ENCODE peak calls at places on chromosomes 12 and 14, in five cellular contexts. One of them, this sample, is unnamed.

GRCh38 chr12:122955151-122955550 is 11.1 kb downstream of the ABCB9 start:
- DNase-seq in vagina: no peak
- DNase-seq in sigmoid colon: no peak
- DNase-seq in HCT116: no peak
- DNase-seq in GM12891: no peak
- DNase-seq in this sample: no peak

GRCh38 chr14:20327005-20327869 is 5.8 kb downstream of the CCNB1IP1 start:
- DNase-seq in vagina: no peak
- DNase-seq in sigmoid colon: no peak
- DNase-seq in HCT116: peak
- DNase-seq in GM12891: no peak
- DNase-seq in this sample: no peak

GRCh38 chr12:108633534-108634224 is at the start of gene SELPLG:
- DNase-seq in vagina: peak
- DNase-seq in sigmoid colon: peak
- DNase-seq in HCT116: no peak
- DNase-seq in GM12891: peak
- DNase-seq in this sample: no peak

GRCh38 chr12:90090929-90091651 is 382.5 kb upstream of the ATP2B1 start:
- DNase-seq in vagina: no peak
- DNase-seq in sigmoid colon: no peak
- DNase-seq in HCT116: peak
- DNase-seq in GM12891: no peak
- DNase-seq in this sample: no peak

GRCh38 chr14:68623828-68624227 is 169.0 kb downstream of the ZFP36L1 start:
- DNase-seq in vagina: no peak
- DNase-seq in sigmoid colon: no peak
- DNase-seq in HCT116: no peak
- DNase-seq in GM12891: no peak
- DNase-seq in this sample: no peak

GRCh38 chr14:68785817-68786490 is 6.9 kb downstream of the ZFP36L1 start:
- DNase-seq in vagina: peak
- DNase-seq in sigmoid colon: peak
- DNase-seq in HCT116: no peak
- DNase-seq in GM12891: no peak
- DNase-seq in this sample: peak

GRCh38 chr12:56998981-56999380 is 7.4 kb downstream of the ZBTB39 start:
- DNase-seq in vagina: no peak
- DNase-seq in sigmoid colon: no peak
- DNase-seq in HCT116: no peak
- DNase-seq in GM12891: peak
- DNase-seq in this sample: no peak

GRCh38 chr12:4975574-4975973 is 65.9 kb downstream of the KCNA1 start:
- DNase-seq in vagina: no peak
- DNase-seq in sigmoid colon: no peak
- DNase-seq in HCT116: no peak
- DNase-seq in GM12891: no peak
- DNase-seq in this sample: no peak

GRCh38 chr12:2384029-2384386 is 331.2 kb downstream of the CACNA1C start:
- DNase-seq in vagina: no peak
- DNase-seq in sigmoid colon: no peak
- DNase-seq in HCT116: no peak
- DNase-seq in GM12891: no peak
- DNase-seq in this sample: no peak

GRCh38 chr14:33704486-33704885 is 246.4 kb downstream of the EGLN3 start:
- DNase-seq in vagina: no peak
- DNase-seq in sigmoid colon: no peak
- DNase-seq in HCT116: no peak
- DNase-seq in GM12891: no peak
- DNase-seq in this sample: no peak

GRCh38 chr12:106386836-106387555 is 29.4 kb downstream of the POLR3B start:
- DNase-seq in vagina: no peak
- DNase-seq in sigmoid colon: no peak
- DNase-seq in HCT116: no peak
- DNase-seq in GM12891: no peak
- DNase-seq in this sample: no peak

GRCh38 chr14:37246427-37246829 is 48.7 kb downstream of the MIPOL1 start:
- DNase-seq in vagina: no peak
- DNase-seq in sigmoid colon: no peak
- DNase-seq in HCT116: peak
- DNase-seq in GM12891: no peak
- DNase-seq in this sample: no peak

GRCh38 chr12:102463659-102464249 is 16.6 kb downstream of the IGF1 start:
- DNase-seq in vagina: no peak
- DNase-seq in sigmoid colon: no peak
- DNase-seq in HCT116: no peak
- DNase-seq in GM12891: no peak
- DNase-seq in this sample: no peak

GRCh38 chr14:76772300-76773187 is 11.3 kb downstream of the VASH1 start:
- DNase-seq in vagina: peak
- DNase-seq in sigmoid colon: peak
- DNase-seq in HCT116: no peak
- DNase-seq in GM12891: no peak
- DNase-seq in this sample: peak

GRCh38 chr14:95045836-95046430 is 111.4 kb downstream of the DICER1 start:
- DNase-seq in vagina: no peak
- DNase-seq in sigmoid colon: peak
- DNase-seq in HCT116: no peak
- DNase-seq in GM12891: no peak
- DNase-seq in this sample: no peak

GRCh38 chr14:54087376-54087775 is 130.8 kb upstream of the BMP4 start:
- DNase-seq in vagina: no peak
- DNase-seq in sigmoid colon: no peak
- DNase-seq in HCT116: no peak
- DNase-seq in GM12891: no peak
- DNase-seq in this sample: no peak

GRCh38 chr12:52903285-52903854 is 1.5 kb downstream of the KRT8 start:
- DNase-seq in vagina: no peak
- DNase-seq in sigmoid colon: peak
- DNase-seq in HCT116: no peak
- DNase-seq in GM12891: peak
- DNase-seq in this sample: peak

GRCh38 chr14:69183735-69184134 is 7.6 kb upstream of the EXD2 start:
- DNase-seq in vagina: no peak
- DNase-seq in sigmoid colon: no peak
- DNase-seq in HCT116: no peak
- DNase-seq in GM12891: no peak
- DNase-seq in this sample: no peak

GRCh38 chr12:93319523-93320045 is 58.1 kb upstream of the NUDT4 start:
- DNase-seq in vagina: no peak
- DNase-seq in sigmoid colon: no peak
- DNase-seq in HCT116: no peak
- DNase-seq in GM12891: no peak
- DNase-seq in this sample: no peak

GRCh38 chr14:91252901-91253794 is 8.6 kb upstream of the GPR68 start:
- DNase-seq in vagina: no peak
- DNase-seq in sigmoid colon: no peak
- DNase-seq in HCT116: no peak
- DNase-seq in GM12891: no peak
- DNase-seq in this sample: no peak

GRCh38 chr12:110742718-110743570 is at the start of gene PPP1CC:
- DNase-seq in vagina: no peak
- DNase-seq in sigmoid colon: peak
- DNase-seq in HCT116: peak
- DNase-seq in GM12891: peak
- DNase-seq in this sample: peak

GRCh38 chr14:63443988-63444387 is 99.2 kb downstream of the PPP2R5E start:
- DNase-seq in vagina: no peak
- DNase-seq in sigmoid colon: no peak
- DNase-seq in HCT116: no peak
- DNase-seq in GM12891: no peak
- DNase-seq in this sample: no peak

GRCh38 chr12:52307836-52308806 is 13.1 kb downstream of the KRT83 start:
- DNase-seq in vagina: no peak
- DNase-seq in sigmoid colon: peak
- DNase-seq in HCT116: peak
- DNase-seq in GM12891: peak
- DNase-seq in this sample: peak

GRCh38 chr14:22737052-22737451 is 29.4 kb upstream of the OXA1L start:
- DNase-seq in vagina: no peak
- DNase-seq in sigmoid colon: no peak
- DNase-seq in HCT116: no peak
- DNase-seq in GM12891: peak
- DNase-seq in this sample: no peak

GRCh38 chr12:49021292-49021915 is 2.8 kb upstream of the PRKAG1 start:
- DNase-seq in vagina: no peak
- DNase-seq in sigmoid colon: no peak
- DNase-seq in HCT116: no peak
- DNase-seq in GM12891: no peak
- DNase-seq in this sample: no peak

DNA sequence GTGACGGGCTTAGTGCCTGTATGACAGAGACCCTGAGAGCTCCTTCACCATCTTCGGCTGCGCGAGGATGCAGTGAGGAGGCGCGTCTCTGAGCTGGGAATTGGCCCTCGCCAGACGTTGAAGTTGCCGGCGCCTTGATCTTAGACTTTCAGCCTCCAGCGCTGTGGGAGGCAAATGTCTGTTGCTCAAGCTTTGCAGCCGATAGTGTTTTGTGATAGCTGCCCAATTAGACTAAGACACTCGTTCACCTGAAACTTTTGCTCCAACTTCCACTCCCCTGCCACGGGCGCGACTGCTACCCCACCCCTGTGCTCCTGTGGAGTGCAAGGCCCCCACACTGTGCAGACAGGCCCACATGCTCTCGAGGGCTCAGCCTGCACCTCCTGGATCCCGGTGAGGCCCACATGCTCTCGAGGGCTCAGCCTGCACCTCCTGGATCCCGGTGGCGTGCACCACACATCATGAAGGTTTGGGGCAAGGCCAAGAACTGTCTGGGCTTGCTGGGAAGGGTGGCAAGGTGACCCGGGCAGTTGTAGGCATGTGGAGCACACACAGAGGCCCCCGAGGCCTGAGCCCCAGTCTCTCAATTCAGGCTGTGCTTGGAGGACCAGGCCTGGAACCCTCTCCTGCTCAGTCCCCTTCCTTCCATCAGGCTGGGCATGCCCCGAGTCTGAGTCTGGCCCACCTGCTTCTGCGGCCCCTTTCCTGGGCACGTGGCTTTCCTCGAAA is 324.6 kb downstream of the TMEM121 start:
- DNase-seq in vagina: no peak
- DNase-seq in sigmoid colon: no peak
- DNase-seq in HCT116: no peak
- DNase-seq in GM12891: no peak
- DNase-seq in this sample: peak
- TF ChIP-seq POLR2AphosphoS5 in vagina: no peak
- TF ChIP-seq POLR2AphosphoS5 in sigmoid colon: no peak
- TF ChIP-seq POLR2AphosphoS5 in HCT116: no peak
- TF ChIP-seq POLR2AphosphoS5 in GM12891: peak
- TF ChIP-seq POLR2AphosphoS5 in this sample: no peak

GRCh38 chr12:31591308-31591901 is 469 bp upstream of the DENND5B start:
- DNase-seq in vagina: no peak
- DNase-seq in sigmoid colon: peak
- DNase-seq in HCT116: no peak
- DNase-seq in GM12891: no peak
- DNase-seq in this sample: no peak

GRCh38 chr12:31588976-31589375 is 2.0 kb downstream of the DENND5B start:
- DNase-seq in vagina: no peak
- DNase-seq in sigmoid colon: no peak
- DNase-seq in HCT116: no peak
- DNase-seq in GM12891: no peak
- DNase-seq in this sample: no peak

GRCh38 chr12:31589896-31590729 is 823 bp downstream of the DENND5B start:
- DNase-seq in vagina: no peak
- DNase-seq in sigmoid colon: peak
- DNase-seq in HCT116: peak
- DNase-seq in GM12891: peak
- DNase-seq in this sample: no peak

GRCh38 chr12:31589582-31589895 is 1.4 kb downstream of the DENND5B start:
- DNase-seq in vagina: no peak
- DNase-seq in sigmoid colon: no peak
- DNase-seq in HCT116: no peak
- DNase-seq in GM12891: peak
- DNase-seq in this sample: no peak

DNA sequence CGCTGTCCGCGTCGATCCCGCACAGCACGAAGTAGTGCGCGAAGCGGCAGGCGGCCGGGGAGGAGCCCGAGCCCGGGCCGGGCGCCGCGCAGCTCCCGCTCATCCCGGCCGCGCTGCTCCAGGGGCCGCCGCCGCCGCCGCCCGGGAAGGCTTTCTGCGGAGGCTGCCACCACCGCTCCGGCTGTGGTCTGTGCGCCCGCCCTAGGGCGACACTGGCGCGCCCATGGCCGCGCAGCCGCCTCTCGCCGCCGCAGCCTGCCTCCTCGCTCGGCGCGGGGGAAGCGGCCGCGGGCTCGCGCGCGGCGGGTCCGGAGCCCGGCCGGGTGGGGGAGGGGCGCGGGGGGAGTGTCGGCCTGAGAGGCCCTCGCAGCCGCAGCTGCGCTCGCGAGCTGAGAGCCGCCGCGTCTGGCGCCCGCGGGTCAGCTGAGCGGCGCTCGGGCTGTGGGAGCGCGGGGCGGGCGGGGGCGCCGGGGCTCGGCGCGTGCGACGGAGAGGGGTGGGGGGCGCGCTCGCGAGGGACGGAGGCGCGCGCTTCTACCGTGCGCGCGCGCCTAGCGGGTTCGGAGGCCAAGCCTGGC is at the start of gene DENND5B:
- DNase-seq in vagina: no peak
- DNase-seq in sigmoid colon: peak
- DNase-seq in HCT116: no peak
- DNase-seq in GM12891: peak
- DNase-seq in this sample: peak
- TF ChIP-seq POLR2AphosphoS5 in vagina: no peak
- TF ChIP-seq POLR2AphosphoS5 in sigmoid colon: no peak
- TF ChIP-seq POLR2AphosphoS5 in HCT116: peak
- TF ChIP-seq POLR2AphosphoS5 in GM12891: no peak
- TF ChIP-seq POLR2AphosphoS5 in this sample: no peak

GRCh38 chr12:29782285-29782820 is 1.4 kb downstream of the TMTC1 start:
- DNase-seq in vagina: no peak
- DNase-seq in sigmoid colon: no peak
- DNase-seq in HCT116: no peak
- DNase-seq in GM12891: no peak
- DNase-seq in this sample: no peak
- TF ChIP-seq POLR2AphosphoS5 in vagina: no peak
- TF ChIP-seq POLR2AphosphoS5 in sigmoid colon: peak
- TF ChIP-seq POLR2AphosphoS5 in HCT116: no peak
- TF ChIP-seq POLR2AphosphoS5 in GM12891: no peak
- TF ChIP-seq POLR2AphosphoS5 in this sample: no peak

DNA sequence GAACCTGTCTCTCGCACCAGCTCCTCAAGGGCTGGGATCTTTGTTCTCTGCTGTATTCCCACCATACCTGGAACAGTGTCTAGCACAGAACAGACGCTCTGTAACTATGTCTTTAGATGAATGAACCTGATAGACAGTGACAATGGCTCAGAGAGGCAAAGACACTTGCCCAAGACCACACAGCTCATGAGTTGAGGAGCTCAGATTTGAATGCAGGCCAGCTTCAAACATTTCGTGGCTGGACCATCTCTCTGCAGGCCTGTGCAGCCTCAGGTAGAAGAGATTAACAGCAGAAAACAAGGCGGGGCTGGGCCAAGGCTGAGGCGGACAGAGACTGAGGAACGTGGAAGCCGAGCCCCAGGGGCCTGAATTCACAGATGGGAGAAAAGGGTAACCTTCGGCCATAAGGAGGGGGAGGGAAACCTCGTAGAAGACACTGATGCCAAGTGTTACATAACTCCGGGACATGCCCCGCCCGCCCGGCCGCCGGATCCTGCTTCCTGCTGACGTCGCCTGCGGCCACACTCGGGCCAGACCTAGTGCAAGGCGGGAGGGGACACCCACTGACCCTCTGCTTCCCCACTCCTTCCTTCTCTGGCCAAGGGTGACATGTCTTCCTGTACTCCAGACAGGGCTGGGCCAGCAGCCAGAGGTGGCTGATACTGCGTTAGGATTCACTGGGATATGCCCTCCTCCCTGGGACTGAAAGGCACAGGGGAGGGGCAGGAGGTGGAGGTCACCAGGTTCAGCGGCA is 86.7 kb downstream of the RFLNA start:
- DNase-seq in vagina: no peak
- DNase-seq in sigmoid colon: peak
- DNase-seq in HCT116: no peak
- DNase-seq in GM12891: no peak
- DNase-seq in this sample: peak
- TF ChIP-seq POLR2AphosphoS5 in vagina: peak
- TF ChIP-seq POLR2AphosphoS5 in sigmoid colon: peak
- TF ChIP-seq POLR2AphosphoS5 in HCT116: no peak
- TF ChIP-seq POLR2AphosphoS5 in GM12891: peak
- TF ChIP-seq POLR2AphosphoS5 in this sample: peak